ENCODE peak calls at places on chromosomes 7 and 10, in nine cellular contexts. F is Calu3; B is fibroblast of the aortic adventitia; K is effector memory CD4-positive, alpha-beta T cell; U is GM20000; T is cardiac fibroblast; R is NCI-H1092 treated with DMSO at 0.1 percent for 48 hours; A is HTR-8/SVneo; L is hippocampal formation. E is an unnamed sample.

GRCh38 chr10:60230892-60231291 is 158.8 kb downstream of the ANK3 start:
- DNase-seq in F (no peak), B (peak), K (no peak), U (no peak), T (peak), R (no peak), A (no peak), L (no peak), E (no peak)

GRCh38 chr7:47614450-47614849 is 32.5 kb upstream of the TNS3 start:
- DNase-seq in F (no peak), B (no peak), K (no peak), U (no peak), T (no peak), R (no peak), A (no peak), L (no peak), E (no peak)

GRCh38 chr7:96202102-96202501 is 119.8 kb downstream of the SLC25A13 start:
- DNase-seq in F (no peak), B (no peak), K (no peak), U (no peak), T (no peak), R (no peak), A (no peak), L (no peak), E (no peak)

GRCh38 chr10:21655687-21656086 is 121.7 kb downstream of the MLLT10 start:
- DNase-seq in F (no peak), B (no peak), K (no peak), U (no peak), T (no peak), R (no peak), A (no peak), L (no peak), E (no peak)

GRCh38 chr7:75920431-75921161 is 5.6 kb downstream of the POR start:
- DNase-seq in F (no peak), B (peak), K (no peak), U (no peak), T (peak), R (no peak), A (no peak), L (no peak), E (no peak)

GRCh38 chr10:6659451-6659850 is 79.4 kb upstream of the PRKCQ start:
- DNase-seq in F (no peak), B (no peak), K (no peak), U (no peak), T (no peak), R (no peak), A (no peak), L (no peak), E (peak)

GRCh38 chr7:67843615-67844014 is 847.0 kb downstream of the TYW1 start:
- DNase-seq in F (no peak), B (no peak), K (no peak), U (no peak), T (no peak), R (no peak), A (no peak), L (no peak), E (no peak)

GRCh38 chr7:43612128-43612527 is 29.2 kb downstream of the STK17A start:
- DNase-seq in F (no peak), B (no peak), K (no peak), U (no peak), T (peak), R (no peak), A (no peak), L (no peak), E (no peak)

GRCh38 chr7:30743371-30744074 is 8.4 kb upstream of the INMT start:
- DNase-seq in F (peak), B (peak), K (no peak), U (no peak), T (peak), R (peak), A (peak), L (no peak), E (no peak)

GRCh38 chr7:3194501-3195141 is 106.4 kb upstream of the SDK1 start:
- DNase-seq in F (peak), B (peak), K (no peak), U (no peak), T (peak), R (no peak), A (peak), L (no peak), E (peak)

GRCh38 chr10:70053212-70053895 is 708 bp downstream of the MACROH2A2 start:
- DNase-seq in F (peak), B (no peak), K (no peak), U (peak), T (peak), R (peak), A (peak), L (peak), E (no peak)

GRCh38 chr7:157494506-157495176 is 157.8 kb downstream of the DNAJB6 start:
- DNase-seq in F (no peak), B (no peak), K (no peak), U (no peak), T (no peak), R (no peak), A (no peak), L (no peak), E (no peak)

GRCh38 chr10:120313715-120314114 is 143.3 kb upstream of the PLPP4 start:
- DNase-seq in F (no peak), B (no peak), K (no peak), U (no peak), T (no peak), R (no peak), A (no peak), L (no peak), E (no peak)

GRCh38 chr7:77752016-77752415 is 46.2 kb downstream of the TMEM60 start:
- DNase-seq in F (no peak), B (no peak), K (no peak), U (no peak), T (no peak), R (no peak), A (no peak), L (no peak), E (no peak)

GRCh38 chr7:159015894-159016410 is 128.7 kb downstream of the VIPR2 start:
- DNase-seq in F (no peak), B (no peak), K (no peak), U (no peak), T (no peak), R (no peak), A (no peak), L (no peak), E (no peak)

GRCh38 chr10:100670828-100671479 is 74.4 kb upstream of the PAX2 start:
- DNase-seq in F (peak), B (no peak), K (peak), U (peak), T (peak), R (no peak), A (no peak), L (no peak), E (no peak)

GRCh38 chr10:110903280-110904278 is 15.4 kb downstream of the BBIP1 start:
- DNase-seq in F (no peak), B (peak), K (no peak), U (no peak), T (no peak), R (no peak), A (no peak), L (no peak), E (no peak)

GRCh38 chr10:99451499-99451788 is 21.0 kb upstream of the GOT1 start:
- DNase-seq in F (no peak), B (no peak), K (no peak), U (no peak), T (no peak), R (no peak), A (no peak), L (no peak), E (no peak)

E was measured in PC-9.